ENCODE peak calls at places on chromosomes 1 and 21, in four cellular contexts. Y, W, O and U are unnamed samples.

GRCh38 chr1:36100376-36100775 is 11.7 kb downstream of the ADPRS start:
- DNase-seq in Y (no peak), W (no peak), O (no peak), U (no peak)

GRCh38 chr1:117678246-117678977 is 72.6 kb downstream of the TENT5C start:
- DNase-seq in Y (no peak), W (no peak), O (peak), U (no peak)

GRCh38 chr1:232880354-232880753 is 70.1 kb upstream of the NTPCR start:
- DNase-seq in Y (no peak), W (no peak), O (no peak), U (no peak)

GRCh38 chr1:194600716-194601115 is 1414.3 kb upstream of the B3GALT2 start:
- DNase-seq in Y (no peak), W (no peak), O (no peak), U (no peak)

GRCh38 chr1:1777510-1777909 is 760 bp downstream of the NADK start:
- DNase-seq in Y (no peak), W (no peak), O (no peak), U (no peak)

GRCh38 chr1:176110203-176110602 is 96.9 kb downstream of the COP1 start:
- DNase-seq in Y (no peak), W (no peak), O (no peak), U (no peak)

GRCh38 chr21:42411197-42411869 is 7.6 kb downstream of the UBASH3A start:
- DNase-seq in Y (no peak), W (no peak), O (no peak), U (no peak)

GRCh38 chr1:31733389-31734219 is 29.8 kb upstream of the COL16A1 start:
- DNase-seq in Y (no peak), W (no peak), O (no peak), U (no peak)

GRCh38 chr1:44646276-44646675 is 28.0 kb downstream of the TMEM53 start:
- DNase-seq in Y (no peak), W (no peak), O (no peak), U (no peak)

GRCh38 chr1:59976194-59977074 is 49.9 kb upstream of the CYP2J2 start:
- DNase-seq in Y (peak), W (peak), O (peak), U (no peak)

GRCh38 chr1:3522564-3523270 is 68.3 kb downstream of the ARHGEF16 start:
- DNase-seq in Y (no peak), W (no peak), O (no peak), U (no peak)

GRCh38 chr1:31444725-31445448 is 31.9 kb downstream of the SERINC2 start:
- DNase-seq in Y (no peak), W (no peak), O (no peak), U (no peak)

GRCh38 chr1:2492091-2492490 is 16.0 kb downstream of the PLCH2 start:
- DNase-seq in Y (no peak), W (no peak), O (no peak), U (no peak)

GRCh38 chr1:9822897-9823692 is 670 bp downstream of the CLSTN1 start:
- DNase-seq in Y (peak), W (peak), O (peak), U (no peak)

GRCh38 chr1:100147875-100148274 is 14.9 kb downstream of the TRMT13 start:
- DNase-seq in Y (no peak), W (no peak), O (no peak), U (no peak)

GRCh38 chr1:36913523-36914060 is 120.7 kb downstream of the GRIK3 start:
- DNase-seq in Y (no peak), W (no peak), O (peak), U (no peak)

GRCh38 chr1:45913925-45914501 is 110.6 kb downstream of the MAST2 start:
- DNase-seq in Y (no peak), W (no peak), O (no peak), U (no peak)

GRCh38 chr1:229344139-229344538 is 1.3 kb upstream of the CCSAP start:
- DNase-seq in Y (no peak), W (no peak), O (no peak), U (no peak)

GRCh38 chr1:84606977-84607376 is 32.7 kb upstream of the CTBS start:
- DNase-seq in Y (no peak), W (no peak), O (no peak), U (no peak)

GRCh38 chr1:94013331-94013925 is 104.2 kb upstream of the GCLM start:
- DNase-seq in Y (no peak), W (no peak), O (no peak), U (no peak)

GRCh38 chr1:26027716-26028489 is 6.3 kb downstream of the EXTL1 start:
- DNase-seq in Y (no peak), W (no peak), O (no peak), U (no peak)

GRCh38 chr1:5565281-5565680 is 426.9 kb downstream of the NPHP4 start:
- DNase-seq in Y (no peak), W (no peak), O (no peak), U (no peak)

GRCh38 chr1:36369061-36369470 is 16.7 kb downstream of the STK40 start:
- DNase-seq in Y (peak), W (peak), O (peak), U (no peak)

GRCh38 chr1:109969907-109970306 is 14.7 kb upstream of the AHCYL1 start:
- DNase-seq in Y (no peak), W (no peak), O (no peak), U (no peak)

GRCh38 chr21:42508371-42508770 is 5.3 kb upstream of the SLC37A1 start:
- DNase-seq in Y (no peak), W (no peak), O (no peak), U (no peak)